ENCODE peak calls at places on chromosomes 1 and 21, in nine cellular contexts. F, K, G, R, Y, I, P, U and A are unnamed samples.

GRCh38 chr1:23384312-23385058 is 14.8 kb upstream of the ZNF436 start:
- DNase-seq in F (no peak), K (no peak), G (peak), R (peak), Y (no peak), I (no peak), P (no peak), U (no peak), A (no peak)

GRCh38 chr1:20921285-20921684 is 134.2 kb upstream of the HP1BP3 start:
- DNase-seq in F (no peak), K (no peak), G (no peak), R (no peak), Y (no peak), I (no peak), P (no peak), U (no peak), A (peak)

GRCh38 chr1:185315364-185316108 is 1.5 kb downstream of the IVNS1ABP start:
- DNase-seq in F (peak), K (peak), G (no peak), R (no peak), Y (no peak), I (no peak), P (peak), U (no peak), A (no peak)

GRCh38 chr1:160204526-160205241 is 500 bp upstream of the PEA15 start:
- DNase-seq in F (no peak), K (no peak), G (no peak), R (no peak), Y (no peak), I (no peak), P (no peak), U (no peak), A (peak)

GRCh38 chr1:45674478-45674877 is 11.9 kb downstream of the GPBP1L1 start:
- DNase-seq in F (no peak), K (no peak), G (no peak), R (no peak), Y (no peak), I (no peak), P (no peak), U (no peak), A (no peak)

GRCh38 chr21:21064353-21064752 is 66.1 kb downstream of the NCAM2 start:
- DNase-seq in F (no peak), K (no peak), G (no peak), R (no peak), Y (no peak), I (no peak), P (no peak), U (no peak), A (no peak)

GRCh38 chr1:185446131-185446530 is 129.1 kb upstream of the IVNS1ABP start:
- DNase-seq in F (no peak), K (no peak), G (no peak), R (no peak), Y (no peak), I (no peak), P (no peak), U (no peak), A (no peak)

GRCh38 chr1:2136836-2137235 is 57.7 kb downstream of the FAAP20 start:
- DNase-seq in F (no peak), K (no peak), G (no peak), R (no peak), Y (no peak), I (no peak), P (no peak), U (no peak), A (no peak)

GRCh38 chr1:109890115-109890953 is 20.3 kb upstream of the CSF1 start:
- DNase-seq in F (no peak), K (no peak), G (no peak), R (no peak), Y (no peak), I (peak), P (no peak), U (no peak), A (no peak)

GRCh38 chr1:12617901-12618660 is at the start of gene DHRS3:
- DNase-seq in F (no peak), K (no peak), G (peak), R (peak), Y (peak), I (no peak), P (peak), U (peak), A (peak)

GRCh38 chr1:46455951-46456350 is 33.7 kb upstream of the DMBX1 start:
- DNase-seq in F (no peak), K (no peak), G (no peak), R (no peak), Y (no peak), I (no peak), P (no peak), U (no peak), A (no peak)

GRCh38 chr1:32742132-32742947 is 39.8 kb upstream of the SYNC start:
- DNase-seq in F (no peak), K (no peak), G (peak), R (no peak), Y (no peak), I (no peak), P (peak), U (no peak), A (peak)